ENCODE peak calls at places on chromosomes 7 and 10, in four cellular contexts. K is IMR-90, Z is H9, W is mesendoderm. P is an unnamed sample.

GRCh38 chr10:520402-520787 is 169.1 kb downstream of the DIP2C start:
- DNase-seq in K (peak), Z (peak), W (peak), P (no peak)

GRCh38 chr7:27617651-27618381 is 44.9 kb downstream of the HIBADH start:
- DNase-seq in K (no peak), Z (no peak), W (no peak), P (no peak)

GRCh38 chr7:147432068-147432467 is 1158.5 kb upstream of the C7orf33 start:
- DNase-seq in K (peak), Z (peak), W (peak), P (no peak)

GRCh38 chr10:96047004-96047649 is 3.7 kb downstream of the CCNJ start:
- DNase-seq in K (no peak), Z (no peak), W (peak), P (no peak)

GRCh38 chr7:139949629-139950028 is 113.1 kb downstream of the PARP12 start:
- DNase-seq in K (peak), Z (no peak), W (no peak), P (no peak)

GRCh38 chr10:104711167-104711765 is 70.2 kb downstream of the SORCS3 start:
- DNase-seq in K (no peak), Z (peak), W (peak), P (no peak)

GRCh38 chr10:29392376-29393021 is 103.6 kb downstream of the LYZL1 start:
- DNase-seq in K (peak), Z (peak), W (peak), P (no peak)

GRCh38 chr10:118914626-118915025 is 114.9 kb upstream of the NANOS1 start:
- DNase-seq in K (no peak), Z (no peak), W (peak), P (no peak)

GRCh38 chr10:49161411-49161997 is 26.7 kb downstream of the TMEM273 start:
- DNase-seq in K (peak), Z (peak), W (peak), P (no peak)

GRCh38 chr10:3482200-3482993 is 302.6 kb downstream of the KLF6 start:
- DNase-seq in K (peak), Z (no peak), W (peak), P (no peak)

GRCh38 chr10:3723706-3724225 is 61.2 kb downstream of the KLF6 start:
- DNase-seq in K (no peak), Z (no peak), W (no peak), P (no peak)

GRCh38 chr7:128410092-128410665 is 397 bp upstream of the IMPDH1 start:
- DNase-seq in K (peak), Z (no peak), W (peak), P (no peak)

GRCh38 chr10:24448351-24449009 is 239.5 kb downstream of the KIAA1217 start:
- DNase-seq in K (peak), Z (no peak), W (no peak), P (no peak)

GRCh38 chr7:95693551-95694333 is 78.6 kb upstream of the DYNC1I1 start:
- DNase-seq in K (peak), Z (no peak), W (no peak), P (no peak)

GRCh38 chr7:96187735-96188622 is 133.9 kb downstream of the SLC25A13 start:
- DNase-seq in K (no peak), Z (no peak), W (no peak), P (no peak)

GRCh38 chr7:38507379-38507778 is 123.8 kb downstream of the AMPH start:
- DNase-seq in K (peak), Z (no peak), W (no peak), P (no peak)

GRCh38 chr7:26620352-26620751 is 244.0 kb downstream of the SKAP2 start:
- DNase-seq in K (no peak), Z (peak), W (peak), P (peak)

GRCh38 chr7:97017197-97018125 is 7.2 kb downstream of the DLX5 start:
- DNase-seq in K (no peak), Z (no peak), W (peak), P (no peak)

GRCh38 chr7:145169908-145170307 is 334.1 kb upstream of the TPK1 start:
- DNase-seq in K (no peak), Z (no peak), W (peak), P (no peak)

GRCh38 chr7:49396194-49396593 is 377.2 kb upstream of the VWC2 start:
- DNase-seq in K (no peak), Z (no peak), W (peak), P (no peak)

GRCh38 chr7:139431459-139431858 is 52.0 kb downstream of the KLRG2 start:
- DNase-seq in K (peak), Z (no peak), W (no peak), P (peak)

GRCh38 chr10:71064413-71065118 is 147.8 kb upstream of the UNC5B start:
- DNase-seq in K (no peak), Z (no peak), W (peak), P (no peak)

GRCh38 chr7:155205368-155206285 is 92.1 kb upstream of the INSIG1 start:
- DNase-seq in K (peak), Z (peak), W (peak), P (peak)

GRCh38 chr10:103580011-103580410 is 86.5 kb downstream of the NEURL1 start:
- DNase-seq in K (no peak), Z (peak), W (peak), P (no peak)

GRCh38 chr10:62080905-62081304 is 179.4 kb downstream of the ARID5B start:
- DNase-seq in K (no peak), Z (no peak), W (peak), P (no peak)

GRCh38 chr10:33459597-33459996 is 125.1 kb upstream of the NRP1 start:
- DNase-seq in K (peak), Z (no peak), W (no peak), P (no peak)

GRCh38 chr7:93914581-93915066 is 6.9 kb upstream of the GNG11 start:
- DNase-seq in K (peak), Z (no peak), W (peak), P (no peak)

GRCh38 chr10:102170602-102171001 is 18.4 kb downstream of the NOLC1 start:
- DNase-seq in K (no peak), Z (no peak), W (no peak), P (no peak)

GRCh38 chr7:73706122-73707044 is 13.1 kb downstream of the STX1A start:
- DNase-seq in K (peak), Z (no peak), W (no peak), P (no peak)

GRCh38 chr7:122553761-122554160 is 145.2 kb downstream of the RNF133 start:
- DNase-seq in K (no peak), Z (no peak), W (no peak), P (no peak)

DNA sequence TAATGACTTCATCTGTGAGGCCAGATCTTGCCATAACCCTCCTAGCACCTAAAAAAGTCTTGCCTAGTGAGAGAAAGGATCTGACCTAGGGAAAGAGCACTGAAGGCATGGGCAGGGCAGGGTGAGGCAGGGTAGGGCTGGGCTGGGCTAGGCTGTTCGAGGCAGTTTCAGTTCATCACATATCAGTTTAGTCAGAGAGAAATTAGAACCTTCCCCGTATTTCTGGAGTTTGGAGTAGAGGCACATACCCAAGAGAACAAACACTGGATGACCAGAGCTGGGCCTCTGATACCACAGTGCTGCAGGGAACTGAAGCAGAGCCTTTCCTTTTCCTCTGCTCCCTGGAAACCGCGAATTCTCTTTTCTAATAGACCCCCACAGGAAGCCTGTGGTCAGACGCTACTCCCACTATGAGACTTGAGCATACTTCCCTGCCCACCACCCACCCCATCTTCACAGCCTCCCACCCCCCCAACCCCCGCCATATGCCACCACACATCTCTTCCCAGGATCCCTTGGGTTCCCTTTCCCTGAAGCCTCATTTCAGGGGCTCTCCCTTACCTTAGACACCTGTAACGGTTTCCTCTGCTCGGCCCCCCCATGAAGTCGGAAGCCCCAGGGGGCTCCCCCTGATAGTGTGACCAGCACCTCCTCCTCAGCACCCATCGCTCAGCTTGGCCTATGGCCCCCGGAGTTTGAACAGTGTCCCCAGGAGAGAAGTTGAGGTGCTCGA is 406 bp downstream of the SYNPO2L start:
- DNase-seq in K (no peak), Z (no peak), W (no peak), P (no peak)
- H4K5ac ChIP-seq in K (no peak), Z (no peak), W (no peak), P (no peak)

DNA sequence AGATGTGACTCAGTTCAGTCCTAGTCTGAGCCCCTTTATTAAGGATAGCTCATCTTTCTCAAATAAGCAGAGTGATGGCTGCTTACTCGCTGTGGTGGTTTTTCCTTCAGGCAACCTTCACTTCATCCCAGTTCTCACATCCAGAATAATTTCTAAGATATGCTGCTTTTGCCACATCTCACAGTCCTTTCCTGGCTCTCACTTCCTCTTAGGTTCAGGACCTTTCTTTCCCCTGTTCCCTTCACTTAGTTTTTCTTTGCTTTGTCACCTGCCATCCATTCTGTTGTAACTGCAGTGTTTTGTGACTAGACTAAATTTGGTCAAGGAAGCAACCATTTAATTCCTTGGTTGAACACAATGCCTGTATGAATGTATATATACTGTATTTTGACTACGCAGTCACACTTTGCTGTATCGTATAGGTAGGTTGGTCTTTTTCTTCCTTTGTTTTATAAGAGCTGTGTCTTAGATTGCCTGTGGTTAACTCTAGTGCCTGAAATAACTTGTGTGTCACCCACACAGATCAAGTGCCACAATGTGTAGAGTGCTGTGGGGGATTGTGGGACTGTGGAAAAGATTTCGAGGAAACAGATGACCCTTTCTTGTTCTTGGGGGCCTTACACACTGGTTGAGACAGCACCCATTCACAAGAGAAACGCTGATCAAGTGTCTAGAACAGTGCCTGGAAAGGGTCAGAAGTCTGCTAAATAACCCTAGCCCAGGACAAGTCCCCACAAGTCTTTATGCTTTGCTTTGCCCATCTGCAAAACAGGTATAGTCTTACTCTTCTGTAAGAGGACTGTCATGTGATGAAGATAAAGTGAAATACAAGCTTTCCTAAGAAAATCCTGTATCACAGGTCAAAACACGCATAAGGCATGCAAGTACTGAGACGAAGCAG is 2.6 kb downstream of the ZNF655 start:
- DNase-seq in K (no peak), Z (no peak), W (no peak), P (no peak)
- H2BK15ac ChIP-seq in K (peak), Z (no peak), W (no peak), P (no peak)

DNA sequence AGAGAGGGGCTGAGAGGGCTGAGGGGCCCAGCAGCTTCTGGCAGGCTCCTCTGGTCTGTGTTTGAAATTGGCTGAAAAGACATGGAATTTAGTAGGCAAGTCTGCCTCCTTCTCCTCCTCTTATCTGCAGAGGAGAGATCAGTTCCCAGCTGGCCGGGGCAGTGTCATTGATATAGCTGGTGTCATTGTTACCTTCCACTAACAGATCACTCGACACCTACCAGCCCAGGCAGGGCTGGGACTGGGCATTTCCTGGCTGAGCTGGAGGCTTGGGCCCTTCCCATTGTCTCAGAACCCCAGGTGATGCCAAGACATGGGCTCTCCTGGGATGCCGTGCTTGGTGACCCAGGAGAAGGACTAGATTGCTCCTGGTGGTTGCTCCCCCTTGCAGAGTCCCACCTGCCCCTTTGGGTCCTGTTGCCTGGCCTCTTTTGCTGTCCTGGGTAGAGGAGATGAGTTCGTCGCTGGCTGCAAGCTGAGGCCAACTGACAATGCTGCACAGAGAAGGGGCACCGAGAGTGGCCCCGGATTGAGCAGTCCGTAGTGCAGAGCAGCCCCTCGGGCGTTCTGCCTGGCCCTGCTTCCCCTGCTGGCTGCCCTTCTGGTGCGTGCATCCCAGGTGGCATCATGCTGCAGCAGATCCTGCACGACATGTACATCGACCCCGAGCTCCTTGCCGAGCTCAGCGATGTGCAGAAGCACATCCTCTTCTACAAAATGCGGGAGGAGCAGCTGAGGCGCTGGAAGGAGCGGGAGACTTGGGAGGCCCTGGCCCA is at the start of gene SH2D4B:
- DNase-seq in K (no peak), Z (no peak), W (peak), P (peak)
- H4K5ac ChIP-seq in K (no peak), Z (no peak), W (peak), P (no peak)

DNA sequence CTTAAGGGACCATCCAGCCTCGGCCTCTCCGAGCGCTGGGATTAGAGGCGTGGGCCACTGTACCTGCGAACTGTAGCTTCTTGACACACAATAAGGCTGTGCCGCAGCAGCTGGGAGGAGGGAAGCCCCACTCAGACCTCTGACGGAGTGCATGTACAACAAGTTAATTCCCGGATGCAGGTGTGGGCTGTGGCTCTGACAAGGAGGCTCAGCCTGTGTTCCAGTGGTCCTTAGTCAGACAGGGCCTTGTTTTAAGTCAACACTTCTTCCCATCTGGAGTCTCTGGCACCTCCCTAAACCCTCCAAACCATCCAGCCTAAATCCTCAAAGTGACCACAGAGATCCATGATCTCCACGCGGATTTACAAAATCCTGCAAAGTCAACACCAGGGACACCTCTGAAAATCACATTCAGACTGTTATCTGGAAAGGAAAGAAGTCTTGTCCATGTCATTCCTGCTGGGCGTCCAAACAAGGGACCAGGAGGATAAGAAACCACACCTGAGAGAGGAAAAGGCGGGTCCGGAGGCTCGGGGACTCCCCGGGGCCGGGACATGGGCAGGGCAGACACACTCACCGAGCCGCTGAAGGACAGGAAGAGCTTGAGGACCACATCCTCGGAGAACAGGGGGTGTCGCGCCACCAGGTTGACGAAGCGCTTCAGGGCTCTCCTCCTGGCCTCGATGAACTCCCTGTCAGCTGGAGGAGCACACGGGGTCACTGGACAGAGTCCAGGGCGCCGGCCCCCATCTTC is 29.4 kb downstream of the NUDT1 start:
- DNase-seq in K (no peak), Z (no peak), W (no peak), P (no peak)
- H2BK15ac ChIP-seq in K (no peak), Z (no peak), W (no peak), P (no peak)

DNA sequence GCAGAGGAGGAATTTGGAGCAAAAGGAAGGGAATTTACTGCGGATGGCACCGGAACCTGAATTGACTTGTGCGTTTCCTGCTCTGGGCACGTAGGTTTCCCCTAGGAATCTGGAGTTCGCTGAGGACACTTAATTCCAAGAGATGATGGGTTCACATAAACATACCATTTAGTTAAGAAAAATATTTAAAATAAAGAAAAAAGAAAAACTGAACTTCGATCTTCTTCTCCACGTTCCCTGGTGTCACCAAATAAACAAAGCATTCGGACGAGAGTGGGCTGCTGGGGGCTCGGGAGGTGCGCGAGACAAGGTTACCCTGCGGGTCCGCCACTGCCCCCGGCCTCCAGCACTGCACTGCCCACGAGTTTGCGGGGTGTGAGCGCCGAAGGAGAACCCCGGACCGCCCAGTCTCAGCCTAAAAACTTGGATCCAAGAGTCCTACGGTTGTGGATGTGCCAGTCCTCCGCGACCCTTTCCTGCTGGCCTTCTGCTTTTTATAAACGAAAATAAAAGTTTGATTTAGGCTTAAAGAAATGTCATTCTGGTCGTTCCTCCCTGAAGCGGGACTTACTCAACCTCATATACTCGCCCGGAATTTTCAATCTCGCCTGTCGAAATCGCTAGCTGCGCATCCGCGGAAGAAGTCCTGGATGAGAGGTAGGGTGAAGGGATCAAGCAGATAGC is 30.3 kb downstream of the SKIDA1 start:
- DNase-seq in K (peak), Z (no peak), W (peak), P (no peak)
- H4K5ac ChIP-seq in K (no peak), Z (no peak), W (no peak), P (peak)

DNA sequence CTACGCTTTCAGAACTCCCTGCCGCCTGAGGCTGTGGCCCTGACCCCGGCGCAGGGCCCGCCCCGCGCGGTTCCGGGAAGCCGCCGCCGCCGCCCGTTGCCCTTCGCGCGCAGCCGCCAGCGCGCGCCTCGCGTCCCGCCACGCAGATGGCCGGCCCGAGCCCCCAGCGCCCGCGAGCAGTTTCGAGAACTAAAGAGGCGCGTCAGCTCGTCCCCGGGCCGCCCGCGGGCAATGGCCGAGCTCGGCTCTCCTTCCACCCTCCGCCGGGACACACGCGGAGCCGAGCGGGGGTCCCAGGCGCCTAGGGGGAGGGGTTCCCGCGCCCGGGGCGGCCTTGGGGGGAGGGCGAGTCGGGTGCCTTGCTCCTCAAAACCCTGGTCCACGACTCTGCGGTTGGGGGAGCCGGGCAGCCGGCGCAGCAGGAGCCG is 1.8 kb downstream of the HNRNPF start:
- DNase-seq in K (peak), Z (no peak), W (peak), P (no peak)
- H2BK15ac ChIP-seq in K (no peak), Z (no peak), W (no peak), P (no peak)

GRCh38 chr10:34609287-34609940 is 205.7 kb downstream of the PARD3 start:
- DNase-seq in K (no peak), Z (no peak), W (no peak), P (no peak)
- H4K5ac ChIP-seq in K (peak), Z (no peak), W (no peak), P (no peak)

GRCh38 chr7:151834281-151835035 is 42.5 kb downstream of the PRKAG2 start:
- DNase-seq in K (no peak), Z (no peak), W (no peak), P (no peak)

GRCh38 chr7:151832656-151833055 is 44.3 kb downstream of the PRKAG2 start:
- DNase-seq in K (no peak), Z (no peak), W (no peak), P (no peak)

GRCh38 chr7:151833691-151834090 is 43.2 kb downstream of the PRKAG2 start:
- DNase-seq in K (no peak), Z (no peak), W (no peak), P (no peak)

GRCh38 chr7:151832138-151832537 is 44.8 kb downstream of the PRKAG2 start:
- DNase-seq in K (no peak), Z (no peak), W (no peak), P (no peak)

GRCh38 chr7:151833213-151833651 is 43.7 kb downstream of the PRKAG2 start:
- DNase-seq in K (no peak), Z (no peak), W (no peak), P (no peak)
- H2BK15ac ChIP-seq in K (no peak), Z (no peak), W (no peak), P (no peak)

GRCh38 chr7:21469894-21470293 is 42.0 kb downstream of the SP4 start:
- DNase-seq in K (peak), Z (no peak), W (no peak), P (no peak)
- H4K5ac ChIP-seq in K (no peak), Z (no peak), W (no peak), P (no peak)

P was measured in H1.